ENCODE peak calls at places on chromosomes 4 and X, in eight cellular contexts. One of them, this sample, is unnamed.

GRCh38 chr4:5845035-5845905 is 47.6 kb downstream of the CRMP1 start:
- DNase-seq in lung: no peak
- DNase-seq in stimulated activated CD8-positive, alpha-beta memory T cell treated with anti-CD3 and anti-CD28 coated beads, Interleukin-15, amount 100 ng/mL, for 24 hours: no peak
- DNase-seq in activated T-helper 1 cell treated with Interleukin-2 at 50 U/mL for 16 hours: no peak
- DNase-seq in activated CD4-positive, alpha-beta T cell treated with anti-CD3 and anti-CD28 coated beads, Interleukin-2, amount 10 ng/mL, durations not matched to agents 7 days and 5 days: no peak
- DNase-seq in renal cortical epithelial cell: no peak
- DNase-seq in naive thymus-derived CD8-positive, alpha-beta T cell: no peak
- DNase-seq in AG09309: no peak
- DNase-seq in this sample: no peak

GRCh38 chr4:175273995-175274753 is 356.0 kb downstream of the ADAM29 start:
- DNase-seq in lung: no peak
- DNase-seq in stimulated activated CD8-positive, alpha-beta memory T cell treated with anti-CD3 and anti-CD28 coated beads, Interleukin-15, amount 100 ng/mL, for 24 hours: no peak
- DNase-seq in activated T-helper 1 cell treated with Interleukin-2 at 50 U/mL for 16 hours: no peak
- DNase-seq in activated CD4-positive, alpha-beta T cell treated with anti-CD3 and anti-CD28 coated beads, Interleukin-2, amount 10 ng/mL, durations not matched to agents 7 days and 5 days: no peak
- DNase-seq in renal cortical epithelial cell: peak; percentile 88
- DNase-seq in naive thymus-derived CD8-positive, alpha-beta T cell: no peak
- DNase-seq in AG09309: no peak
- DNase-seq in this sample: peak; percentile 20

GRCh38 chr4:124890522-124890921 is 178.0 kb upstream of the ANKRD50 start:
- DNase-seq in lung: no peak
- DNase-seq in stimulated activated CD8-positive, alpha-beta memory T cell treated with anti-CD3 and anti-CD28 coated beads, Interleukin-15, amount 100 ng/mL, for 24 hours: no peak
- DNase-seq in activated T-helper 1 cell treated with Interleukin-2 at 50 U/mL for 16 hours: no peak
- DNase-seq in activated CD4-positive, alpha-beta T cell treated with anti-CD3 and anti-CD28 coated beads, Interleukin-2, amount 10 ng/mL, durations not matched to agents 7 days and 5 days: no peak
- DNase-seq in renal cortical epithelial cell: no peak
- DNase-seq in naive thymus-derived CD8-positive, alpha-beta T cell: no peak
- DNase-seq in AG09309: no peak
- DNase-seq in this sample: no peak

GRCh38 chrX:72304877-72305276 is 837 bp downstream of the CITED1 start:
- DNase-seq in lung: no peak
- DNase-seq in stimulated activated CD8-positive, alpha-beta memory T cell treated with anti-CD3 and anti-CD28 coated beads, Interleukin-15, amount 100 ng/mL, for 24 hours: no peak
- DNase-seq in activated T-helper 1 cell treated with Interleukin-2 at 50 U/mL for 16 hours: no peak
- DNase-seq in activated CD4-positive, alpha-beta T cell treated with anti-CD3 and anti-CD28 coated beads, Interleukin-2, amount 10 ng/mL, durations not matched to agents 7 days and 5 days: no peak
- DNase-seq in renal cortical epithelial cell: no peak
- DNase-seq in naive thymus-derived CD8-positive, alpha-beta T cell: no peak
- DNase-seq in AG09309: no peak
- DNase-seq in this sample: no peak

GRCh38 chr4:112546476-112546875 is 30.5 kb upstream of the NEUROG2 start:
- DNase-seq in lung: no peak
- DNase-seq in stimulated activated CD8-positive, alpha-beta memory T cell treated with anti-CD3 and anti-CD28 coated beads, Interleukin-15, amount 100 ng/mL, for 24 hours: no peak
- DNase-seq in activated T-helper 1 cell treated with Interleukin-2 at 50 U/mL for 16 hours: no peak
- DNase-seq in activated CD4-positive, alpha-beta T cell treated with anti-CD3 and anti-CD28 coated beads, Interleukin-2, amount 10 ng/mL, durations not matched to agents 7 days and 5 days: no peak
- DNase-seq in renal cortical epithelial cell: no peak
- DNase-seq in naive thymus-derived CD8-positive, alpha-beta T cell: no peak
- DNase-seq in AG09309: no peak
- DNase-seq in this sample: no peak

GRCh38 chr4:37754410-37755185 is 68.4 kb upstream of the RELL1 start:
- DNase-seq in lung: no peak
- DNase-seq in stimulated activated CD8-positive, alpha-beta memory T cell treated with anti-CD3 and anti-CD28 coated beads, Interleukin-15, amount 100 ng/mL, for 24 hours: no peak
- DNase-seq in activated T-helper 1 cell treated with Interleukin-2 at 50 U/mL for 16 hours: no peak
- DNase-seq in activated CD4-positive, alpha-beta T cell treated with anti-CD3 and anti-CD28 coated beads, Interleukin-2, amount 10 ng/mL, durations not matched to agents 7 days and 5 days: no peak
- DNase-seq in renal cortical epithelial cell: no peak
- DNase-seq in naive thymus-derived CD8-positive, alpha-beta T cell: no peak
- DNase-seq in AG09309: no peak
- DNase-seq in this sample: no peak

GRCh38 chrX:70769659-70770232 is 138.8 kb downstream of the TEX11 start:
- DNase-seq in lung: no peak
- DNase-seq in stimulated activated CD8-positive, alpha-beta memory T cell treated with anti-CD3 and anti-CD28 coated beads, Interleukin-15, amount 100 ng/mL, for 24 hours: no peak
- DNase-seq in activated T-helper 1 cell treated with Interleukin-2 at 50 U/mL for 16 hours: no peak
- DNase-seq in activated CD4-positive, alpha-beta T cell treated with anti-CD3 and anti-CD28 coated beads, Interleukin-2, amount 10 ng/mL, durations not matched to agents 7 days and 5 days: no peak
- DNase-seq in renal cortical epithelial cell: peak; percentile 51
- DNase-seq in naive thymus-derived CD8-positive, alpha-beta T cell: peak; percentile 4
- DNase-seq in AG09309: no peak
- DNase-seq in this sample: peak; percentile 2

GRCh38 chrX:110795645-110796510 is at the start of gene CHRDL1:
- DNase-seq in lung: no peak
- DNase-seq in stimulated activated CD8-positive, alpha-beta memory T cell treated with anti-CD3 and anti-CD28 coated beads, Interleukin-15, amount 100 ng/mL, for 24 hours: no peak
- DNase-seq in activated T-helper 1 cell treated with Interleukin-2 at 50 U/mL for 16 hours: no peak
- DNase-seq in activated CD4-positive, alpha-beta T cell treated with anti-CD3 and anti-CD28 coated beads, Interleukin-2, amount 10 ng/mL, durations not matched to agents 7 days and 5 days: no peak
- DNase-seq in renal cortical epithelial cell: peak; percentile 18
- DNase-seq in naive thymus-derived CD8-positive, alpha-beta T cell: no peak
- DNase-seq in AG09309: no peak
- DNase-seq in this sample: no peak

GRCh38 chrX:23792861-23793553 is 10.0 kb downstream of the SAT1 start:
- DNase-seq in lung: peak; percentile 38
- DNase-seq in stimulated activated CD8-positive, alpha-beta memory T cell treated with anti-CD3 and anti-CD28 coated beads, Interleukin-15, amount 100 ng/mL, for 24 hours: no peak
- DNase-seq in activated T-helper 1 cell treated with Interleukin-2 at 50 U/mL for 16 hours: no peak
- DNase-seq in activated CD4-positive, alpha-beta T cell treated with anti-CD3 and anti-CD28 coated beads, Interleukin-2, amount 10 ng/mL, durations not matched to agents 7 days and 5 days: no peak
- DNase-seq in renal cortical epithelial cell: no peak
- DNase-seq in naive thymus-derived CD8-positive, alpha-beta T cell: no peak
- DNase-seq in AG09309: no peak
- DNase-seq in this sample: no peak

GRCh38 chr4:115229873-115230272 is 116.5 kb upstream of the NDST4 start:
- DNase-seq in lung: no peak
- DNase-seq in stimulated activated CD8-positive, alpha-beta memory T cell treated with anti-CD3 and anti-CD28 coated beads, Interleukin-15, amount 100 ng/mL, for 24 hours: no peak
- DNase-seq in activated T-helper 1 cell treated with Interleukin-2 at 50 U/mL for 16 hours: no peak
- DNase-seq in activated CD4-positive, alpha-beta T cell treated with anti-CD3 and anti-CD28 coated beads, Interleukin-2, amount 10 ng/mL, durations not matched to agents 7 days and 5 days: no peak
- DNase-seq in renal cortical epithelial cell: no peak
- DNase-seq in naive thymus-derived CD8-positive, alpha-beta T cell: no peak
- DNase-seq in AG09309: no peak
- DNase-seq in this sample: no peak

GRCh38 chr4:136768925-136769275 is 763.4 kb downstream of the PCDH18 start:
- DNase-seq in lung: no peak
- DNase-seq in stimulated activated CD8-positive, alpha-beta memory T cell treated with anti-CD3 and anti-CD28 coated beads, Interleukin-15, amount 100 ng/mL, for 24 hours: no peak
- DNase-seq in activated T-helper 1 cell treated with Interleukin-2 at 50 U/mL for 16 hours: no peak
- DNase-seq in activated CD4-positive, alpha-beta T cell treated with anti-CD3 and anti-CD28 coated beads, Interleukin-2, amount 10 ng/mL, durations not matched to agents 7 days and 5 days: no peak
- DNase-seq in renal cortical epithelial cell: peak; percentile 56
- DNase-seq in naive thymus-derived CD8-positive, alpha-beta T cell: no peak
- DNase-seq in AG09309: no peak
- DNase-seq in this sample: no peak

GRCh38 chr4:123113193-123113592 is 190.8 kb upstream of the NUDT6 start:
- DNase-seq in lung: no peak
- DNase-seq in stimulated activated CD8-positive, alpha-beta memory T cell treated with anti-CD3 and anti-CD28 coated beads, Interleukin-15, amount 100 ng/mL, for 24 hours: no peak
- DNase-seq in activated T-helper 1 cell treated with Interleukin-2 at 50 U/mL for 16 hours: no peak
- DNase-seq in activated CD4-positive, alpha-beta T cell treated with anti-CD3 and anti-CD28 coated beads, Interleukin-2, amount 10 ng/mL, durations not matched to agents 7 days and 5 days: no peak
- DNase-seq in renal cortical epithelial cell: no peak
- DNase-seq in naive thymus-derived CD8-positive, alpha-beta T cell: no peak
- DNase-seq in AG09309: no peak
- DNase-seq in this sample: no peak

GRCh38 chrX:110846071-110846470 is 50.5 kb upstream of the CHRDL1 start:
- DNase-seq in lung: no peak
- DNase-seq in stimulated activated CD8-positive, alpha-beta memory T cell treated with anti-CD3 and anti-CD28 coated beads, Interleukin-15, amount 100 ng/mL, for 24 hours: no peak
- DNase-seq in activated T-helper 1 cell treated with Interleukin-2 at 50 U/mL for 16 hours: no peak
- DNase-seq in activated CD4-positive, alpha-beta T cell treated with anti-CD3 and anti-CD28 coated beads, Interleukin-2, amount 10 ng/mL, durations not matched to agents 7 days and 5 days: no peak
- DNase-seq in renal cortical epithelial cell: no peak
- DNase-seq in naive thymus-derived CD8-positive, alpha-beta T cell: no peak
- DNase-seq in AG09309: no peak
- DNase-seq in this sample: no peak

GRCh38 chrX:31353095-31353494 is 281.3 kb upstream of the FTHL17 start:
- DNase-seq in lung: no peak
- DNase-seq in stimulated activated CD8-positive, alpha-beta memory T cell treated with anti-CD3 and anti-CD28 coated beads, Interleukin-15, amount 100 ng/mL, for 24 hours: no peak
- DNase-seq in activated T-helper 1 cell treated with Interleukin-2 at 50 U/mL for 16 hours: no peak
- DNase-seq in activated CD4-positive, alpha-beta T cell treated with anti-CD3 and anti-CD28 coated beads, Interleukin-2, amount 10 ng/mL, durations not matched to agents 7 days and 5 days: no peak
- DNase-seq in renal cortical epithelial cell: peak; percentile 87
- DNase-seq in naive thymus-derived CD8-positive, alpha-beta T cell: no peak
- DNase-seq in AG09309: peak; percentile 39
- DNase-seq in this sample: peak; percentile 51

GRCh38 chrX:107672955-107673378 is 44.7 kb downstream of the PRPS1 start:
- DNase-seq in lung: peak; percentile 82
- DNase-seq in stimulated activated CD8-positive, alpha-beta memory T cell treated with anti-CD3 and anti-CD28 coated beads, Interleukin-15, amount 100 ng/mL, for 24 hours: no peak
- DNase-seq in activated T-helper 1 cell treated with Interleukin-2 at 50 U/mL for 16 hours: peak; percentile 77
- DNase-seq in activated CD4-positive, alpha-beta T cell treated with anti-CD3 and anti-CD28 coated beads, Interleukin-2, amount 10 ng/mL, durations not matched to agents 7 days and 5 days: peak; percentile 83
- DNase-seq in renal cortical epithelial cell: peak; percentile 72
- DNase-seq in naive thymus-derived CD8-positive, alpha-beta T cell: peak; percentile 94
- DNase-seq in AG09309: peak; percentile 27
- DNase-seq in this sample: peak; percentile 50

GRCh38 chr4:23911675-23912455 is 22.0 kb upstream of the PPARGC1A start:
- DNase-seq in lung: no peak
- DNase-seq in stimulated activated CD8-positive, alpha-beta memory T cell treated with anti-CD3 and anti-CD28 coated beads, Interleukin-15, amount 100 ng/mL, for 24 hours: no peak
- DNase-seq in activated T-helper 1 cell treated with Interleukin-2 at 50 U/mL for 16 hours: no peak
- DNase-seq in activated CD4-positive, alpha-beta T cell treated with anti-CD3 and anti-CD28 coated beads, Interleukin-2, amount 10 ng/mL, durations not matched to agents 7 days and 5 days: no peak
- DNase-seq in renal cortical epithelial cell: no peak
- DNase-seq in naive thymus-derived CD8-positive, alpha-beta T cell: no peak
- DNase-seq in AG09309: no peak
- DNase-seq in this sample: no peak

GRCh38 chrX:139211568-139212182 is 318.9 kb upstream of the F9 start:
- DNase-seq in lung: no peak
- DNase-seq in stimulated activated CD8-positive, alpha-beta memory T cell treated with anti-CD3 and anti-CD28 coated beads, Interleukin-15, amount 100 ng/mL, for 24 hours: no peak
- DNase-seq in activated T-helper 1 cell treated with Interleukin-2 at 50 U/mL for 16 hours: no peak
- DNase-seq in activated CD4-positive, alpha-beta T cell treated with anti-CD3 and anti-CD28 coated beads, Interleukin-2, amount 10 ng/mL, durations not matched to agents 7 days and 5 days: no peak
- DNase-seq in renal cortical epithelial cell: no peak
- DNase-seq in naive thymus-derived CD8-positive, alpha-beta T cell: no peak
- DNase-seq in AG09309: no peak
- DNase-seq in this sample: no peak

GRCh38 chr4:148445071-148445902 is 3.1 kb upstream of the NR3C2 start:
- DNase-seq in lung: peak; percentile 61
- DNase-seq in stimulated activated CD8-positive, alpha-beta memory T cell treated with anti-CD3 and anti-CD28 coated beads, Interleukin-15, amount 100 ng/mL, for 24 hours: peak; percentile 31
- DNase-seq in activated T-helper 1 cell treated with Interleukin-2 at 50 U/mL for 16 hours: peak; percentile 71
- DNase-seq in activated CD4-positive, alpha-beta T cell treated with anti-CD3 and anti-CD28 coated beads, Interleukin-2, amount 10 ng/mL, durations not matched to agents 7 days and 5 days: peak; percentile 52
- DNase-seq in renal cortical epithelial cell: no peak
- DNase-seq in naive thymus-derived CD8-positive, alpha-beta T cell: peak; percentile 89
- DNase-seq in AG09309: no peak
- DNase-seq in this sample: no peak

GRCh38 chr4:151407466-151408379 is 1.3 kb upstream of the FHIP1A start:
- DNase-seq in lung: peak; percentile 36
- DNase-seq in stimulated activated CD8-positive, alpha-beta memory T cell treated with anti-CD3 and anti-CD28 coated beads, Interleukin-15, amount 100 ng/mL, for 24 hours: no peak
- DNase-seq in activated T-helper 1 cell treated with Interleukin-2 at 50 U/mL for 16 hours: no peak
- DNase-seq in activated CD4-positive, alpha-beta T cell treated with anti-CD3 and anti-CD28 coated beads, Interleukin-2, amount 10 ng/mL, durations not matched to agents 7 days and 5 days: peak; percentile 44
- DNase-seq in renal cortical epithelial cell: no peak
- DNase-seq in naive thymus-derived CD8-positive, alpha-beta T cell: peak; percentile 16
- DNase-seq in AG09309: no peak
- DNase-seq in this sample: no peak

GRCh38 chr4:7006411-7006810 is 36.8 kb upstream of the TADA2B start:
- DNase-seq in lung: no peak
- DNase-seq in stimulated activated CD8-positive, alpha-beta memory T cell treated with anti-CD3 and anti-CD28 coated beads, Interleukin-15, amount 100 ng/mL, for 24 hours: no peak
- DNase-seq in activated T-helper 1 cell treated with Interleukin-2 at 50 U/mL for 16 hours: no peak
- DNase-seq in activated CD4-positive, alpha-beta T cell treated with anti-CD3 and anti-CD28 coated beads, Interleukin-2, amount 10 ng/mL, durations not matched to agents 7 days and 5 days: no peak
- DNase-seq in renal cortical epithelial cell: no peak
- DNase-seq in naive thymus-derived CD8-positive, alpha-beta T cell: no peak
- DNase-seq in AG09309: peak; percentile 61
- DNase-seq in this sample: no peak

GRCh38 chr4:7763788-7764187 is 175.9 kb downstream of the AFAP1 start:
- DNase-seq in lung: no peak
- DNase-seq in stimulated activated CD8-positive, alpha-beta memory T cell treated with anti-CD3 and anti-CD28 coated beads, Interleukin-15, amount 100 ng/mL, for 24 hours: no peak
- DNase-seq in activated T-helper 1 cell treated with Interleukin-2 at 50 U/mL for 16 hours: no peak
- DNase-seq in activated CD4-positive, alpha-beta T cell treated with anti-CD3 and anti-CD28 coated beads, Interleukin-2, amount 10 ng/mL, durations not matched to agents 7 days and 5 days: no peak
- DNase-seq in renal cortical epithelial cell: peak; percentile 62
- DNase-seq in naive thymus-derived CD8-positive, alpha-beta T cell: no peak
- DNase-seq in AG09309: no peak
- DNase-seq in this sample: peak; percentile 22

GRCh38 chrX:11481035-11481434 is 184.7 kb downstream of the ARHGAP6 start:
- DNase-seq in lung: no peak
- DNase-seq in stimulated activated CD8-positive, alpha-beta memory T cell treated with anti-CD3 and anti-CD28 coated beads, Interleukin-15, amount 100 ng/mL, for 24 hours: no peak
- DNase-seq in activated T-helper 1 cell treated with Interleukin-2 at 50 U/mL for 16 hours: no peak
- DNase-seq in activated CD4-positive, alpha-beta T cell treated with anti-CD3 and anti-CD28 coated beads, Interleukin-2, amount 10 ng/mL, durations not matched to agents 7 days and 5 days: no peak
- DNase-seq in renal cortical epithelial cell: no peak
- DNase-seq in naive thymus-derived CD8-positive, alpha-beta T cell: no peak
- DNase-seq in AG09309: no peak
- DNase-seq in this sample: no peak

This sample was measured in kidney glomerular epithelial cell.